ENCODE peak calls at places on chromosomes 16 and 17, in ten cellular contexts. J, B, A, N, Y, Q, G, V, T and P are unnamed samples. For H3K4me1, H3K9me3 and H3K27me3, the result is how much of the 10 kb centered on the place peaks cover.

GRCh38 chr17:44828919-44829557 is 1.0 kb downstream of the GJC1 start:
- DNase-seq in Q (no peak), J (no peak), B (no peak), G (no peak), N (no peak), V (no peak), Y (no peak), T (no peak), A (no peak), P (no peak)

GRCh38 chr17:55004484-55004883 is 35.9 kb downstream of the STXBP4 start:
- DNase-seq in N (no peak), B (no peak), A (no peak), Y (no peak), J (no peak), G (no peak), T (no peak), V (no peak), Q (no peak), P (no peak)

GRCh38 chr16:68229431-68230175 is 6.3 kb downstream of the ESRP2 start:
- DNase-seq in A (no peak), B (no peak), N (peak), Q (peak), V (no peak), G (peak), J (no peak), T (no peak), Y (peak), P (peak)

GRCh38 chr17:29089601-29090044 is 46.7 kb downstream of the PIPOX start:
- DNase-seq in Y (no peak), V (no peak), T (no peak), J (no peak), A (no peak), B (peak), G (no peak), Q (no peak), N (no peak), P (no peak)

GRCh38 chr17:72479113-72479512 is 358.3 kb downstream of the SOX9 start:
- DNase-seq in V (no peak), G (no peak), Y (no peak), A (no peak), N (peak), Q (no peak), J (no peak), T (no peak), B (no peak), P (no peak)

GRCh38 chr16:7332611-7333010 is at the start of gene RBFOX1:
- DNase-seq in B (no peak), V (no peak), N (no peak), J (no peak), T (no peak), Y (no peak), Q (no peak), G (no peak), A (no peak), P (no peak)

GRCh38 chr17:44972953-44973352 is 4.8 kb upstream of the C1QL1 start:
- DNase-seq in N (no peak), Q (no peak), J (no peak), T (no peak), B (no peak), G (no peak), V (no peak), Y (no peak), A (no peak), P (no peak)

GRCh38 chr17:4551141-4551540 is 4.0 kb downstream of the MYBBP1A start:
- DNase-seq in G (no peak), A (peak), Y (no peak), V (no peak), B (no peak), T (peak), N (no peak), J (no peak), Q (no peak), P (no peak)

GRCh38 chr17:15379659-15380058 is 38.3 kb upstream of the TEKT3 start:
- DNase-seq in N (no peak), V (no peak), Q (no peak), Y (no peak), T (no peak), J (no peak), G (no peak), A (no peak), B (no peak), P (no peak)

GRCh38 chr16:51497541-51498211 is 346.6 kb upstream of the SALL1 start:
- DNase-seq in G (no peak), T (no peak), V (no peak), Q (no peak), A (no peak), N (no peak), Y (no peak), B (no peak), J (no peak), P (no peak)

GRCh38 chr16:53159781-53160436 is 105.1 kb downstream of the CHD9 start:
- DNase-seq in B (no peak), V (peak), G (peak), Y (peak), J (peak), Q (no peak), T (no peak), A (no peak), N (peak), P (no peak)

GRCh38 chr16:67481561-67482259 is 753 bp upstream of the ATP6V0D1 start:
- DNase-seq in B (no peak), Y (peak), G (peak), Q (no peak), N (peak), V (no peak), J (peak), T (peak), A (peak), P (no peak)

GRCh38 chr17:64498308-64499203 is 1.7 kb upstream of the POLG2 start:
- DNase-seq in J (no peak), T (no peak), Y (no peak), G (no peak), N (no peak), Q (no peak), V (no peak), A (no peak), B (no peak), P (no peak)
- H3K4me1 ChIP-seq in J (under half), T (under half), Y (under half), G (under half), N (under half), Q (under half), V (under half), A (under half), B (half or more), P (half or more)

GRCh38 chr16:35631261-35631945 is 2172.0 kb downstream of the TP53TG3F start:
- DNase-seq in Q (no peak), B (no peak), T (no peak), Y (no peak), J (no peak), A (no peak), G (no peak), N (no peak), V (no peak), P (no peak)

GRCh38 chr16:35626051-35626450 is 2166.6 kb downstream of the TP53TG3F start:
- DNase-seq in G (no peak), V (no peak), B (no peak), A (no peak), Y (no peak), Q (no peak), T (no peak), J (no peak), N (no peak), P (no peak)

DNA sequence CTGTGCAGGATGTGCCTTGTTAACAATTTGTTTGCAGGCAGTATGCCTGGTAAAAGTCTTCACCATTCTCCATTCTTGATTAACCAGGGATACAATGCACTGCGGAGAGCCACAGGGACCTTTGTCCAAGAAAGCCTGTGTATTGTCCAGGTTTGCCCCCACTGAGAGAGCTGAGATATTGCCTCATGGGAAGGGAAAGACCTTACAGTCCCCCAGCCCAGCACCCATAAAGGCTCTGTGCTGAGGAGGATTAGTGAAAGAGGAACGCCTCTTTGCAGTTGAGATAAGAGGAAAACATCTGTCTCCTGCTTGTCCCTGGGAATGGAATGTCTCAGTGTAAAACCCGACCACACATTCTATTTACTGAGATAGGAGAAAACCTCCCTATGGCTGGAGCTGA is 2169.6 kb downstream of the TP53TG3F start:
- DNase-seq in G (no peak), Q (no peak), B (no peak), J (no peak), A (no peak), T (no peak), Y (no peak), V (no peak), N (no peak), P (no peak)
- H3K9me3 ChIP-seq in G (under half), Q (under half), B (under half), J (under half), A (under half), T (under half), Y (under half), V (under half), N (under half), P (under half)

DNA sequence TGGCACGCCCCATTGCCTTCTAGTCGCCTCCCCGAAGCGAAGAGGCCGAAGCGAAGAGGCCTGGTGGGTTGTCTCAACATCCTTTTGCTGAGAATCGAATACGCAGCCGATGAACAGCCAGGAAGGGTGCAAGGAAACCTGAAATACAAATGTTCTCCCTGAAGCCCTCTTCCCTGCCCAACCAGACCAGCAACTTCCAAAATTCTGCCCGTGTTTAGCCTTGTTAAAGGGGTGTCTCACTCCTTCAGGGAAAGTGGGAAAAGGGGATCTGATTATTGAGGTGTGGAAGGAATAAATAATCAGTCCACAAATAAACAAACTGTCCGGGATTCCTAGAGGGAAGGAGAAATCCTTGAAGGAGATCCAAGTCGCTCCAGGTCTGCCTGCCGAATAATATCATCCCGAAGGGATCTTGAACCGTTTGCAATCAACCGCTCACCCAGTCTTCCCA is 1.4 kb upstream of the FOXC2 start:
- DNase-seq in Q (no peak), J (no peak), T (no peak), N (no peak), B (no peak), G (no peak), A (no peak), Y (no peak), V (no peak), P (no peak)
- H3K27me3 ChIP-seq in Q (under half), J (half or more), T (half or more), N (under half), B (half or more), G (half or more), A (under half), Y (half or more), V (half or more), P (under half)

DNA sequence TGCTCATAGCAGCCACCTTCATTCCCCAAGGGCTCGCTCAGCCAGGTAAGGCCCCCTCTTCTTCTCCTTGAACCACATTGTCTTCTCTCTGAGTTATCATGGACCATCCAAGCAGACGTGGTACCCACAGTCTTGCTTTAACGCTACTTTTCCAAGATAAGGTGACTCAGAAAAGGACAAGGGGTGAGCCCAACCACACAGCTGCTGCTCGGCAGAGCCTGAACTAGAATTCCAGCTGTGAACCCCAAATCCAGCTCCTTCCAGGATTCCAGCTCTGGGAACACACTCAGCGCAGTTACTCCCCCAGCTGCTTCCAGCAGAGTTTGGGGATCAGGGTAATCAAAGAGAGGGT is 272 bp downstream of the CCL2 start:
- DNase-seq in T (no peak), B (no peak), V (no peak), A (no peak), Y (no peak), N (no peak), G (no peak), J (no peak), Q (no peak), P (no peak)
- H3K4me1 ChIP-seq in T (under half), B (half or more), V (under half), A (under half), Y (under half), N (under half), G (under half), J (under half), Q (under half), P (under half)

GRCh38 chr16:48591976-48592375 is 18.0 kb downstream of the N4BP1 start:
- DNase-seq in A (no peak), T (no peak), B (no peak), V (no peak), G (no peak), Q (no peak), N (no peak), J (no peak), Y (no peak), P (no peak)
- H3K9me3 ChIP-seq in A (under half), T (under half), B (under half), V (under half), G (under half), Q (under half), N (under half), J (under half), Y (under half), P (under half)